ENCODE peak calls at places on chromosomes 11 and 22, in eight cellular contexts. Q, E, W, R, P, H, L and I are unnamed samples.

GRCh38 chr22:50102946-50103345 is 13.1 kb downstream of the MOV10L1 start:
- DNase-seq in Q (no peak), E (peak), W (no peak), R (no peak), P (no peak), H (peak), L (no peak), I (no peak)

GRCh38 chr11:81444306-81444705 is 1289.4 kb downstream of the FAM181B start:
- DNase-seq in Q (no peak), E (no peak), W (no peak), R (no peak), P (no peak), H (no peak), L (no peak), I (no peak)

GRCh38 chr11:75725552-75726320 is 8.1 kb downstream of the MOGAT2 start:
- DNase-seq in Q (no peak), E (no peak), W (no peak), R (no peak), P (no peak), H (no peak), L (no peak), I (no peak)

GRCh38 chr11:134238956-134239355 is 14.2 kb downstream of the THYN1 start:
- DNase-seq in Q (no peak), E (no peak), W (no peak), R (no peak), P (no peak), H (no peak), L (no peak), I (no peak)

GRCh38 chr11:1568451-1568911 is 3.6 kb downstream of the DUSP8 start:
- DNase-seq in Q (peak), E (peak), W (no peak), R (no peak), P (no peak), H (no peak), L (no peak), I (no peak)

GRCh38 chr22:42500164-42500835 is 19.3 kb downstream of the RRP7A start:
- DNase-seq in Q (peak), E (no peak), W (peak), R (peak), P (peak), H (peak), L (no peak), I (peak)

GRCh38 chr11:28799316-28799715 is 691.1 kb downstream of the METTL15 start:
- DNase-seq in Q (no peak), E (no peak), W (peak), R (peak), P (no peak), H (no peak), L (no peak), I (no peak)

GRCh38 chr11:111530091-111530490 is 10.4 kb upstream of the LAYN start:
- DNase-seq in Q (no peak), E (no peak), W (no peak), R (no peak), P (no peak), H (no peak), L (no peak), I (no peak)

GRCh38 chr11:72668645-72669347 is 5.4 kb downstream of the PDE2A start:
- DNase-seq in Q (no peak), E (no peak), W (no peak), R (no peak), P (no peak), H (no peak), L (peak), I (no peak)

GRCh38 chr22:20919718-20920117 is 2.5 kb downstream of the CRKL start:
- DNase-seq in Q (no peak), E (no peak), W (no peak), R (peak), P (no peak), H (peak), L (peak), I (no peak)

GRCh38 chr11:44990665-44991064 is 40.0 kb upstream of the TP53I11 start:
- DNase-seq in Q (peak), E (no peak), W (no peak), R (no peak), P (no peak), H (no peak), L (no peak), I (no peak)

GRCh38 chr11:20367313-20367948 is 3.9 kb downstream of the HTATIP2 start:
- DNase-seq in Q (peak), E (no peak), W (peak), R (peak), P (no peak), H (peak), L (peak), I (peak)

GRCh38 chr11:17585911-17586695 is 39.0 kb downstream of the OTOG start:
- DNase-seq in Q (peak), E (no peak), W (no peak), R (no peak), P (no peak), H (no peak), L (no peak), I (no peak)